ENCODE peak calls at places on chromosomes 4 and X, in four cellular contexts. Q is K562, H is HepG2, L is H1. A is an unnamed sample.

GRCh38 chr4:173794662-173795061 is 264.6 kb upstream of the HAND2 start:
- DNase-seq in Q (no peak), H (no peak), L (no peak), A (no peak)

GRCh38 chrX:75038925-75039324 is 113.7 kb upstream of the NEXMIF start:
- DNase-seq in Q (no peak), H (peak), L (no peak), A (peak)

GRCh38 chr4:123235431-123235830 is 161.2 kb upstream of the SPRY1 start:
- DNase-seq in Q (no peak), H (no peak), L (no peak), A (no peak)

GRCh38 chrX:109691752-109692151 is 41.3 kb downstream of the ACSL4 start:
- DNase-seq in Q (no peak), H (no peak), L (no peak), A (no peak)

GRCh38 chr4:84167089-84167488 is 332.0 kb downstream of the NKX6-1 start:
- DNase-seq in Q (no peak), H (no peak), L (no peak), A (no peak)

GRCh38 chr4:77156533-77156911 is 485 bp upstream of the CCNG2 start:
- DNase-seq in Q (peak), H (peak), L (peak), A (peak)

GRCh38 chrX:23742174-23742692 is 843 bp downstream of the ACOT9 start:
- DNase-seq in Q (peak), H (peak), L (peak), A (no peak)

GRCh38 chr4:164536829-164537228 is 217.1 kb upstream of the SMIM31 start:
- DNase-seq in Q (no peak), H (peak), L (no peak), A (no peak)

GRCh38 chr4:154230091-154230490 is 261.5 kb downstream of the DCHS2 start:
- DNase-seq in Q (no peak), H (no peak), L (no peak), A (no peak)

GRCh38 chr4:98555798-98556445 is 102.5 kb downstream of the TSPAN5 start:
- DNase-seq in Q (no peak), H (no peak), L (no peak), A (no peak)

GRCh38 chr4:143286733-143287570 is 49.7 kb upstream of the GAB1 start:
- DNase-seq in Q (no peak), H (no peak), L (no peak), A (no peak)

GRCh38 chr4:110414590-110414989 is 61.4 kb upstream of the ENPEP start:
- DNase-seq in Q (no peak), H (no peak), L (no peak), A (no peak)

GRCh38 chr4:102598759-102599379 is 97.7 kb downstream of the NFKB1 start:
- DNase-seq in Q (no peak), H (no peak), L (no peak), A (no peak)

GRCh38 chr4:1032861-1033260 is 21.4 kb downstream of the FGFRL1 start:
- DNase-seq in Q (no peak), H (no peak), L (no peak), A (no peak)

GRCh38 chr4:100938698-100939097 is 408.6 kb downstream of the PPP3CA start:
- DNase-seq in Q (no peak), H (no peak), L (no peak), A (no peak)
- TF ChIP-seq CBX5 in Q (no peak), H (no peak), L (no peak), A (no peak)

GRCh38 chrX:88604433-88605221 is 142.4 kb upstream of the CPXCR1 start:
- DNase-seq in Q (no peak), H (peak), L (no peak), A (no peak)
- TF ChIP-seq POLR2A in Q (no peak), H (peak), L (no peak), A (no peak)

GRCh38 chrX:153672531-153673397 is 849 bp downstream of the PNCK start:
- DNase-seq in Q (peak), H (no peak), L (no peak), A (no peak)

GRCh38 chrX:153673398-153674218 is at the start of gene PNCK:
- DNase-seq in Q (no peak), H (no peak), L (no peak), A (no peak)

GRCh38 chrX:153670748-153671588 is 2.6 kb downstream of the PNCK start:
- DNase-seq in Q (no peak), H (no peak), L (no peak), A (no peak)

GRCh38 chrX:153671589-153672530 is 1.8 kb downstream of the PNCK start:
- DNase-seq in Q (no peak), H (no peak), L (no peak), A (no peak)

GRCh38 chrX:153674219-153674851 is 722 bp upstream of the PNCK start:
- DNase-seq in Q (no peak), H (no peak), L (no peak), A (no peak)
- TF ChIP-seq CBX5 in Q (no peak), H (no peak), L (no peak), A (no peak)

GRCh38 chr4:158209825-158210807 is at the start of gene TMEM144:
- DNase-seq in Q (peak), H (peak), L (peak), A (no peak)
- TF ChIP-seq POLR2A in Q (peak), H (peak), L (peak), A (peak)